ENCODE peak calls at places on chromosome 12, in ten cellular contexts. R is stimulated activated naive CD8-positive, alpha-beta T cell treated with anti-CD3 and anti-CD28 coated beads, Interleukin-15, Interleukin-2, amounts not matched to agents 100 U/mL and 50 U/mL, for 24 hours; U is activated naive CD8-positive, alpha-beta T cell treated with anti-CD3 and anti-CD28 coated beads for 36 hours; V is sciatic nerve; Z is aorta; C is HFF-Myc; M is lower lobe of right lung; I is EH; P is GM23338; F is T1000. S is an unnamed sample.
A peak's percentile ranks its signal among the peaks of the same experiment; 100 is the strongest.

GRCh38 chr12:120092531-120093335 is 23.8 kb downstream of the RAB35 start:
- DNase-seq in R (no peak), U (no peak), V (no peak), Z (no peak), C (no peak), M (no peak), I (no peak), P (no peak), F (no peak), S (no peak)

GRCh38 chr12:6613776-6614512 is 6.8 kb upstream of the CHD4 start:
- DNase-seq in R (peak; percentile 41), U (peak; percentile 46), V (peak; percentile 94), Z (peak; percentile 95), C (peak; percentile 94), M (peak; percentile 91), I (peak; percentile 97), P (peak; percentile 95), F (peak; percentile 90), S (peak; percentile 94)

GRCh38 chr12:5428332-5429221 is 3.3 kb upstream of the NTF3 start:
- DNase-seq in R (no peak), U (no peak), V (no peak), Z (no peak), C (no peak), M (no peak), I (peak; percentile 58), P (peak; percentile 65), F (no peak), S (no peak)

GRCh38 chr12:110844551-110845395 is 2.0 kb upstream of the CCDC63 start:
- DNase-seq in R (no peak), U (no peak), V (no peak), Z (peak; percentile 85), C (no peak), M (no peak), I (peak; percentile 18), P (no peak), F (no peak), S (no peak)

GRCh38 chr12:68933564-68933893 is 558 bp upstream of the CPM start:
- DNase-seq in R (no peak), U (no peak), V (no peak), Z (no peak), C (no peak), M (no peak), I (no peak), P (no peak), F (no peak), S (no peak)

GRCh38 chr12:11758838-11759509 is 109.5 kb downstream of the ETV6 start:
- DNase-seq in R (no peak), U (peak; percentile 21), V (no peak), Z (no peak), C (no peak), M (no peak), I (peak; percentile 74), P (no peak), F (no peak), S (no peak)

GRCh38 chr12:114783176-114783575 is 99.2 kb upstream of the TBX3 start:
- DNase-seq in R (no peak), U (no peak), V (no peak), Z (no peak), C (no peak), M (no peak), I (no peak), P (no peak), F (no peak), S (no peak)

GRCh38 chr12:116009805-116010204 is 267.7 kb downstream of the MED13L start:
- DNase-seq in R (no peak), U (no peak), V (no peak), Z (no peak), C (no peak), M (no peak), I (no peak), P (peak; percentile 56), F (no peak), S (no peak)

GRCh38 chr12:109670647-109671046 is 43.0 kb upstream of the FAM222A start:
- DNase-seq in R (no peak), U (no peak), V (no peak), Z (peak; percentile 33), C (no peak), M (no peak), I (no peak), P (peak; percentile 23), F (no peak), S (no peak)

GRCh38 chr12:121170581-121171260 is 38.0 kb downstream of the P2RX7 start:
- DNase-seq in R (no peak), U (no peak), V (no peak), Z (no peak), C (no peak), M (no peak), I (peak; percentile 41), P (no peak), F (no peak), S (peak; percentile 67)

S was measured in SJSA1.